ENCODE peak calls at places on chromosomes 2 and 18, in seven cellular contexts. E is PC-3, A is NCI-H2081, Z is left cardiac atrium, P is uterus, M is memory B cell, B is AG08396. J is an unnamed sample.

GRCh38 chr2:121084137-121084680 is 200.8 kb downstream of the TFCP2L1 start:
- DNase-seq in M (no peak), B (no peak), A (no peak), P (no peak), E (no peak), Z (no peak), J (no peak)

GRCh38 chr2:195613922-195614321 is 43.1 kb upstream of the SLC39A10 start:
- DNase-seq in M (no peak), B (peak), Z (no peak), P (no peak), A (no peak), E (peak), J (no peak)

GRCh38 chr2:46197672-46198071 is 99.5 kb upstream of the EPAS1 start:
- DNase-seq in A (no peak), P (no peak), B (no peak), Z (no peak), M (no peak), E (no peak), J (no peak)

GRCh38 chr2:176419591-176420071 is 150.4 kb downstream of the MTX2 start:
- DNase-seq in Z (no peak), E (peak), A (no peak), M (no peak), P (no peak), B (peak), J (no peak)

GRCh38 chr2:121247534-121247933 is 37.5 kb downstream of the TFCP2L1 start:
- DNase-seq in M (no peak), B (no peak), A (no peak), E (no peak), Z (no peak), P (no peak), J (no peak)

GRCh38 chr2:189153608-189154007 is 26.0 kb downstream of the COL5A2 start:
- DNase-seq in E (no peak), A (no peak), B (no peak), M (no peak), Z (no peak), P (no peak), J (no peak)

GRCh38 chr2:172438064-172438421 is 10.7 kb downstream of the ITGA6 start:
- DNase-seq in M (no peak), Z (no peak), P (no peak), B (no peak), E (peak), A (no peak), J (no peak)

GRCh38 chr18:3162181-3162580 is 57.6 kb downstream of the MYOM1 start:
- DNase-seq in B (no peak), E (peak), P (no peak), M (no peak), A (no peak), Z (no peak), J (no peak)

GRCh38 chr2:182554950-182555349 is 128.1 kb upstream of the PDE1A start:
- DNase-seq in P (no peak), Z (no peak), M (no peak), E (no peak), A (no peak), B (no peak), J (no peak)